ENCODE peak calls at places on chromosomes 12 and 14, in four cellular contexts. One of them, this sample, is unnamed.

GRCh38 chr12:21296751-21297406 is 37.8 kb downstream of the SLCO1A2 start:
- DNase-seq in body of pancreas: no peak
- DNase-seq in upper lobe of left lung: no peak
- DNase-seq in RWPE1: peak; percentile 15
- DNase-seq in this sample: no peak

GRCh38 chr14:50366115-50366514 is 30.6 kb downstream of the CDKL1 start:
- DNase-seq in upper lobe of left lung: no peak
- DNase-seq in body of pancreas: no peak
- DNase-seq in RWPE1: no peak
- DNase-seq in this sample: no peak

GRCh38 chr14:88352299-88353097 is 29.4 kb upstream of the KCNK10 start:
- DNase-seq in body of pancreas: peak; percentile 7
- DNase-seq in RWPE1: no peak
- DNase-seq in upper lobe of left lung: no peak
- DNase-seq in this sample: no peak

GRCh38 chr14:75425443-75425842 is 2.4 kb upstream of the JDP2 start:
- DNase-seq in upper lobe of left lung: no peak
- DNase-seq in body of pancreas: no peak
- DNase-seq in RWPE1: no peak
- DNase-seq in this sample: no peak

GRCh38 chr14:95597784-95598204 is 62.9 kb downstream of the GLRX5 start:
- DNase-seq in upper lobe of left lung: no peak
- DNase-seq in RWPE1: no peak
- DNase-seq in body of pancreas: peak; percentile 20
- DNase-seq in this sample: no peak

GRCh38 chr14:92039073-92039719 is 663 bp downstream of the TRIP11 start:
- DNase-seq in upper lobe of left lung: peak; percentile 61
- DNase-seq in RWPE1: peak; percentile 64
- DNase-seq in body of pancreas: peak; percentile 68
- DNase-seq in this sample: peak; percentile 30

GRCh38 chr14:54778618-54779017 is 124.0 kb downstream of the GCH1 start:
- DNase-seq in RWPE1: no peak
- DNase-seq in body of pancreas: no peak
- DNase-seq in upper lobe of left lung: no peak
- DNase-seq in this sample: no peak

GRCh38 chr12:25433024-25433423 is 120.1 kb downstream of the LMNTD1 start:
- DNase-seq in body of pancreas: no peak
- DNase-seq in upper lobe of left lung: no peak
- DNase-seq in RWPE1: no peak
- DNase-seq in this sample: no peak

GRCh38 chr12:115297445-115297844 is 613.5 kb upstream of the TBX3 start:
- DNase-seq in body of pancreas: no peak
- DNase-seq in upper lobe of left lung: no peak
- DNase-seq in RWPE1: no peak
- DNase-seq in this sample: no peak

GRCh38 chr14:93086441-93087055 is 29.2 kb downstream of the ITPK1 start:
- DNase-seq in RWPE1: no peak
- DNase-seq in body of pancreas: no peak
- DNase-seq in upper lobe of left lung: no peak
- DNase-seq in this sample: no peak

GRCh38 chr12:53999596-54000104 is 311 bp upstream of the HOXC9 start:
- DNase-seq in RWPE1: peak; percentile 77
- DNase-seq in upper lobe of left lung: peak; percentile 72
- DNase-seq in body of pancreas: no peak
- DNase-seq in this sample: peak; percentile 80

GRCh38 chr12:62866451-62867082 is 68.4 kb downstream of the PPM1H start:
- DNase-seq in upper lobe of left lung: no peak
- DNase-seq in RWPE1: peak; percentile 25
- DNase-seq in body of pancreas: no peak
- DNase-seq in this sample: no peak

This sample was measured in tibial artery.